ENCODE peak calls at places on chromosomes 11 and 22, in ten cellular contexts. One of them, this sample, is unnamed.

GRCh38 chr11:9077164-9077563 is 14.2 kb downstream of the SCUBE2 start:
- DNase-seq in colonic mucosa: no peak
- DNase-seq in kidney: no peak
- DNase-seq in mucosa of gallbladder: no peak
- DNase-seq in DMS79 treated with DMSO at 0.1 percent for 48 hours: no peak
- DNase-seq in dorsolateral prefrontal cortex: no peak
- DNase-seq in activated CD4-positive, alpha-beta T cell treated with anti-CD3 and anti-CD28 coated beads for 24 hours: no peak
- DNase-seq in T1000: no peak
- DNase-seq in mammary epithelial cell: no peak
- DNase-seq in cardiac fibroblast: no peak
- DNase-seq in this sample: no peak

GRCh38 chr11:2690261-2690575 is 9.6 kb downstream of the KCNQ1OT1 start:
- DNase-seq in colonic mucosa: no peak
- DNase-seq in kidney: no peak
- DNase-seq in mucosa of gallbladder: no peak
- DNase-seq in DMS79 treated with DMSO at 0.1 percent for 48 hours: no peak
- DNase-seq in dorsolateral prefrontal cortex: no peak
- DNase-seq in activated CD4-positive, alpha-beta T cell treated with anti-CD3 and anti-CD28 coated beads for 24 hours: no peak
- DNase-seq in T1000: no peak
- DNase-seq in mammary epithelial cell: no peak
- DNase-seq in cardiac fibroblast: no peak
- DNase-seq in this sample: no peak

GRCh38 chr11:41316726-41317125 is 142.7 kb downstream of the LRRC4C start:
- DNase-seq in colonic mucosa: no peak
- DNase-seq in kidney: no peak
- DNase-seq in mucosa of gallbladder: no peak
- DNase-seq in DMS79 treated with DMSO at 0.1 percent for 48 hours: no peak
- DNase-seq in dorsolateral prefrontal cortex: no peak
- DNase-seq in activated CD4-positive, alpha-beta T cell treated with anti-CD3 and anti-CD28 coated beads for 24 hours: no peak
- DNase-seq in T1000: no peak
- DNase-seq in mammary epithelial cell: no peak
- DNase-seq in cardiac fibroblast: no peak
- DNase-seq in this sample: no peak

GRCh38 chr11:1223346-1224108 is 661 bp downstream of the MUC5B start:
- DNase-seq in colonic mucosa: peak
- DNase-seq in kidney: peak
- DNase-seq in mucosa of gallbladder: no peak
- DNase-seq in DMS79 treated with DMSO at 0.1 percent for 48 hours: no peak
- DNase-seq in dorsolateral prefrontal cortex: no peak
- DNase-seq in activated CD4-positive, alpha-beta T cell treated with anti-CD3 and anti-CD28 coated beads for 24 hours: no peak
- DNase-seq in T1000: no peak
- DNase-seq in mammary epithelial cell: no peak
- DNase-seq in cardiac fibroblast: no peak
- DNase-seq in this sample: no peak

GRCh38 chr11:15716550-15716949 is 601.8 kb downstream of the INSC start:
- DNase-seq in colonic mucosa: no peak
- DNase-seq in kidney: no peak
- DNase-seq in mucosa of gallbladder: no peak
- DNase-seq in DMS79 treated with DMSO at 0.1 percent for 48 hours: no peak
- DNase-seq in dorsolateral prefrontal cortex: no peak
- DNase-seq in activated CD4-positive, alpha-beta T cell treated with anti-CD3 and anti-CD28 coated beads for 24 hours: no peak
- DNase-seq in T1000: no peak
- DNase-seq in mammary epithelial cell: peak
- DNase-seq in cardiac fibroblast: no peak
- DNase-seq in this sample: no peak

GRCh38 chr11:112734207-112734606 is 227.0 kb upstream of the NCAM1 start:
- DNase-seq in colonic mucosa: no peak
- DNase-seq in kidney: no peak
- DNase-seq in mucosa of gallbladder: peak
- DNase-seq in DMS79 treated with DMSO at 0.1 percent for 48 hours: no peak
- DNase-seq in dorsolateral prefrontal cortex: no peak
- DNase-seq in activated CD4-positive, alpha-beta T cell treated with anti-CD3 and anti-CD28 coated beads for 24 hours: no peak
- DNase-seq in T1000: no peak
- DNase-seq in mammary epithelial cell: peak
- DNase-seq in cardiac fibroblast: peak
- DNase-seq in this sample: no peak

GRCh38 chr11:1924646-1925372 is 5.3 kb downstream of the TNNT3 start:
- DNase-seq in colonic mucosa: no peak
- DNase-seq in kidney: peak
- DNase-seq in mucosa of gallbladder: no peak
- DNase-seq in DMS79 treated with DMSO at 0.1 percent for 48 hours: no peak
- DNase-seq in dorsolateral prefrontal cortex: no peak
- DNase-seq in activated CD4-positive, alpha-beta T cell treated with anti-CD3 and anti-CD28 coated beads for 24 hours: no peak
- DNase-seq in T1000: no peak
- DNase-seq in mammary epithelial cell: no peak
- DNase-seq in cardiac fibroblast: no peak
- DNase-seq in this sample: no peak

GRCh38 chr11:60985991-60986915 is 14.8 kb downstream of the CD6 start:
- DNase-seq in colonic mucosa: peak
- DNase-seq in kidney: no peak
- DNase-seq in mucosa of gallbladder: peak
- DNase-seq in DMS79 treated with DMSO at 0.1 percent for 48 hours: no peak
- DNase-seq in dorsolateral prefrontal cortex: no peak
- DNase-seq in activated CD4-positive, alpha-beta T cell treated with anti-CD3 and anti-CD28 coated beads for 24 hours: peak
- DNase-seq in T1000: no peak
- DNase-seq in mammary epithelial cell: peak
- DNase-seq in cardiac fibroblast: no peak
- DNase-seq in this sample: no peak

GRCh38 chr22:32528984-32529982 is 54.7 kb downstream of the FBXO7 start:
- DNase-seq in colonic mucosa: peak
- DNase-seq in kidney: peak
- DNase-seq in mucosa of gallbladder: peak
- DNase-seq in DMS79 treated with DMSO at 0.1 percent for 48 hours: no peak
- DNase-seq in dorsolateral prefrontal cortex: peak
- DNase-seq in activated CD4-positive, alpha-beta T cell treated with anti-CD3 and anti-CD28 coated beads for 24 hours: peak
- DNase-seq in T1000: peak
- DNase-seq in mammary epithelial cell: peak
- DNase-seq in cardiac fibroblast: peak
- DNase-seq in this sample: peak

GRCh38 chr11:111069076-111069475 is 176.4 kb upstream of the POU2AF2 start:
- DNase-seq in colonic mucosa: no peak
- DNase-seq in kidney: no peak
- DNase-seq in mucosa of gallbladder: no peak
- DNase-seq in DMS79 treated with DMSO at 0.1 percent for 48 hours: no peak
- DNase-seq in dorsolateral prefrontal cortex: no peak
- DNase-seq in activated CD4-positive, alpha-beta T cell treated with anti-CD3 and anti-CD28 coated beads for 24 hours: no peak
- DNase-seq in T1000: no peak
- DNase-seq in mammary epithelial cell: peak
- DNase-seq in cardiac fibroblast: peak
- DNase-seq in this sample: peak

GRCh38 chr22:38017272-38017920 is 33.0 kb upstream of the SOX10 start:
- DNase-seq in colonic mucosa: peak
- DNase-seq in kidney: peak
- DNase-seq in mucosa of gallbladder: peak
- DNase-seq in DMS79 treated with DMSO at 0.1 percent for 48 hours: no peak
- DNase-seq in dorsolateral prefrontal cortex: no peak
- DNase-seq in activated CD4-positive, alpha-beta T cell treated with anti-CD3 and anti-CD28 coated beads for 24 hours: no peak
- DNase-seq in T1000: no peak
- DNase-seq in mammary epithelial cell: peak
- DNase-seq in cardiac fibroblast: peak
- DNase-seq in this sample: peak

GRCh38 chr11:46279393-46280099 is 2.1 kb downstream of the CREB3L1 start:
- DNase-seq in colonic mucosa: peak
- DNase-seq in kidney: peak
- DNase-seq in mucosa of gallbladder: peak
- DNase-seq in DMS79 treated with DMSO at 0.1 percent for 48 hours: no peak
- DNase-seq in dorsolateral prefrontal cortex: peak
- DNase-seq in activated CD4-positive, alpha-beta T cell treated with anti-CD3 and anti-CD28 coated beads for 24 hours: no peak
- DNase-seq in T1000: no peak
- DNase-seq in mammary epithelial cell: no peak
- DNase-seq in cardiac fibroblast: peak
- DNase-seq in this sample: peak

This sample was measured in endothelial cell of umbilical vein.